ENCODE peak calls at places on chromosome 19, in four cellular contexts. One of them, this sample, is unnamed.

GRCh38 chr19:18750295-18750970 is 40.7 kb downstream of the COMP start:
- DNase-seq in activated CD8-positive, alpha-beta memory T cell treated with anti-CD3 and anti-CD28 coated beads for 1 hour: no peak
- DNase-seq in activated naive CD8-positive, alpha-beta T cell treated with anti-CD3 and anti-CD28 coated beads for 36 hours: no peak
- DNase-seq in cardiac fibroblast: no peak
- DNase-seq in this sample: no peak

GRCh38 chr19:15195381-15195964 is 5.3 kb downstream of the NOTCH3 start:
- DNase-seq in activated naive CD8-positive, alpha-beta T cell treated with anti-CD3 and anti-CD28 coated beads for 36 hours: no peak
- DNase-seq in cardiac fibroblast: peak
- DNase-seq in activated CD8-positive, alpha-beta memory T cell treated with anti-CD3 and anti-CD28 coated beads for 1 hour: no peak
- DNase-seq in this sample: peak

GRCh38 chr19:30854207-30854606 is 482.0 kb downstream of the ZNF536 start:
- DNase-seq in activated naive CD8-positive, alpha-beta T cell treated with anti-CD3 and anti-CD28 coated beads for 36 hours: no peak
- DNase-seq in cardiac fibroblast: no peak
- DNase-seq in activated CD8-positive, alpha-beta memory T cell treated with anti-CD3 and anti-CD28 coated beads for 1 hour: no peak
- DNase-seq in this sample: no peak

GRCh38 chr19:10583021-10583776 is 3.9 kb downstream of the AP1M2 start:
- DNase-seq in activated CD8-positive, alpha-beta memory T cell treated with anti-CD3 and anti-CD28 coated beads for 1 hour: no peak
- DNase-seq in activated naive CD8-positive, alpha-beta T cell treated with anti-CD3 and anti-CD28 coated beads for 36 hours: no peak
- DNase-seq in cardiac fibroblast: no peak
- DNase-seq in this sample: peak

GRCh38 chr19:48353682-48354081 is 10.1 kb downstream of the TMEM143 start:
- DNase-seq in cardiac fibroblast: no peak
- DNase-seq in activated naive CD8-positive, alpha-beta T cell treated with anti-CD3 and anti-CD28 coated beads for 36 hours: no peak
- DNase-seq in activated CD8-positive, alpha-beta memory T cell treated with anti-CD3 and anti-CD28 coated beads for 1 hour: no peak
- DNase-seq in this sample: no peak

GRCh38 chr19:1042689-1043511 is 3.0 kb downstream of the ABCA7 start:
- DNase-seq in cardiac fibroblast: no peak
- DNase-seq in activated CD8-positive, alpha-beta memory T cell treated with anti-CD3 and anti-CD28 coated beads for 1 hour: no peak
- DNase-seq in activated naive CD8-positive, alpha-beta T cell treated with anti-CD3 and anti-CD28 coated beads for 36 hours: no peak
- DNase-seq in this sample: no peak

GRCh38 chr19:48999481-49000325 is 6.0 kb downstream of the RUVBL2 start:
- DNase-seq in cardiac fibroblast: peak
- DNase-seq in activated CD8-positive, alpha-beta memory T cell treated with anti-CD3 and anti-CD28 coated beads for 1 hour: peak
- DNase-seq in activated naive CD8-positive, alpha-beta T cell treated with anti-CD3 and anti-CD28 coated beads for 36 hours: peak
- DNase-seq in this sample: peak

GRCh38 chr19:6032381-6032780 is 54.4 kb upstream of the RANBP3 start:
- DNase-seq in activated naive CD8-positive, alpha-beta T cell treated with anti-CD3 and anti-CD28 coated beads for 36 hours: no peak
- DNase-seq in cardiac fibroblast: no peak
- DNase-seq in activated CD8-positive, alpha-beta memory T cell treated with anti-CD3 and anti-CD28 coated beads for 1 hour: no peak
- DNase-seq in this sample: no peak

GRCh38 chr19:44718441-44719261 is 19.7 kb downstream of the CEACAM16 start:
- DNase-seq in activated naive CD8-positive, alpha-beta T cell treated with anti-CD3 and anti-CD28 coated beads for 36 hours: no peak
- DNase-seq in activated CD8-positive, alpha-beta memory T cell treated with anti-CD3 and anti-CD28 coated beads for 1 hour: no peak
- DNase-seq in cardiac fibroblast: peak
- DNase-seq in this sample: peak

GRCh38 chr19:27393591-27393990 is 1819.4 kb downstream of the UQCRFS1 start:
- DNase-seq in cardiac fibroblast: no peak
- DNase-seq in activated CD8-positive, alpha-beta memory T cell treated with anti-CD3 and anti-CD28 coated beads for 1 hour: no peak
- DNase-seq in activated naive CD8-positive, alpha-beta T cell treated with anti-CD3 and anti-CD28 coated beads for 36 hours: no peak
- DNase-seq in this sample: no peak

GRCh38 chr19:35266149-35266903 is 2.4 kb upstream of the USF2 start:
- DNase-seq in cardiac fibroblast: no peak
- DNase-seq in activated naive CD8-positive, alpha-beta T cell treated with anti-CD3 and anti-CD28 coated beads for 36 hours: no peak
- DNase-seq in activated CD8-positive, alpha-beta memory T cell treated with anti-CD3 and anti-CD28 coated beads for 1 hour: no peak
- DNase-seq in this sample: no peak

GRCh38 chr19:2685204-2685704 is 17.2 kb downstream of the GNG7 start:
- DNase-seq in activated CD8-positive, alpha-beta memory T cell treated with anti-CD3 and anti-CD28 coated beads for 1 hour: no peak
- DNase-seq in activated naive CD8-positive, alpha-beta T cell treated with anti-CD3 and anti-CD28 coated beads for 36 hours: no peak
- DNase-seq in cardiac fibroblast: no peak
- DNase-seq in this sample: no peak

GRCh38 chr19:6214881-6215541 is 64.8 kb downstream of the MLLT1 start:
- DNase-seq in activated CD8-positive, alpha-beta memory T cell treated with anti-CD3 and anti-CD28 coated beads for 1 hour: no peak
- DNase-seq in cardiac fibroblast: no peak
- DNase-seq in activated naive CD8-positive, alpha-beta T cell treated with anti-CD3 and anti-CD28 coated beads for 36 hours: no peak
- DNase-seq in this sample: no peak

GRCh38 chr19:15323496-15324235 is 8.7 kb downstream of the BRD4 start:
- DNase-seq in activated naive CD8-positive, alpha-beta T cell treated with anti-CD3 and anti-CD28 coated beads for 36 hours: no peak
- DNase-seq in activated CD8-positive, alpha-beta memory T cell treated with anti-CD3 and anti-CD28 coated beads for 1 hour: no peak
- DNase-seq in cardiac fibroblast: peak
- DNase-seq in this sample: peak

This sample was measured in mesendoderm.